ENCODE peak calls at places on chromosomes 7 and 10, in seven cellular contexts. U is H9, J is IMR-90, Z is trophoblast cell, W is mesenchymal stem cell, H is neuronal stem cell, Q is H1. C is an unnamed sample. For H3K27me3, the result is how much of the 10 kb centered on the place peaks cover.

GRCh38 chr10:114045071-114045737 is 1.5 kb downstream of the ADRB1 start:
- DNase-seq in H (no peak), J (no peak), Z (peak), Q (peak), U (peak), W (no peak), C (peak)

GRCh38 chr10:28892818-28893547 is 215.7 kb downstream of the BAMBI start:
- DNase-seq in W (peak), U (no peak), Z (peak), H (no peak), Q (no peak), J (peak), C (no peak)

GRCh38 chr10:74293686-74294365 is 142.8 kb downstream of the ADK start:
- DNase-seq in H (no peak), Z (peak), J (peak), U (no peak), W (peak), Q (no peak), C (no peak)

GRCh38 chr7:3650844-3651243 is 349.8 kb downstream of the SDK1 start:
- DNase-seq in Z (no peak), W (peak), Q (no peak), J (peak), U (no peak), H (no peak), C (no peak)

GRCh38 chr7:4631664-4632171 is 50.4 kb upstream of the FOXK1 start:
- DNase-seq in H (peak), Q (peak), Z (peak), W (peak), J (peak), U (peak), C (peak)

GRCh38 chr10:100693815-100694214 is 51.6 kb upstream of the PAX2 start:
- DNase-seq in Q (no peak), H (no peak), W (no peak), U (no peak), Z (no peak), J (no peak), C (no peak)

GRCh38 chr10:15245530-15245929 is 77.0 kb upstream of the NMT2 start:
- DNase-seq in J (no peak), U (peak), Q (peak), Z (no peak), W (peak), H (no peak), C (peak)

GRCh38 chr10:48411510-48411909 is 105.0 kb downstream of the MAPK8 start:
- DNase-seq in W (no peak), H (no peak), Q (no peak), U (no peak), Z (no peak), J (no peak), C (no peak)

GRCh38 chr10:22222236-22223190 is 4.7 kb upstream of the EBLN1 start:
- DNase-seq in U (no peak), J (no peak), H (no peak), Q (no peak), Z (no peak), W (no peak), C (no peak)

GRCh38 chr7:76280408-76280807 is 22.1 kb upstream of the HSPB1 start:
- DNase-seq in J (no peak), Z (no peak), Q (no peak), U (peak), H (no peak), W (no peak), C (peak)

GRCh38 chr7:52781250-52781649 is 254.2 kb upstream of the POM121L12 start:
- DNase-seq in Q (no peak), J (no peak), Z (no peak), W (no peak), H (no peak), U (no peak), C (no peak)

GRCh38 chr7:52782348-52782747 is 253.1 kb upstream of the POM121L12 start:
- DNase-seq in Q (no peak), U (no peak), W (no peak), J (no peak), Z (no peak), H (no peak), C (no peak)

GRCh38 chr7:52775881-52776280 is 259.6 kb upstream of the POM121L12 start:
- DNase-seq in J (no peak), U (no peak), Q (no peak), H (no peak), W (no peak), Z (no peak), C (no peak)

GRCh38 chr7:52777423-52777822 is 258.0 kb upstream of the POM121L12 start:
- DNase-seq in Q (no peak), J (no peak), Z (no peak), W (no peak), H (no peak), U (no peak), C (no peak)

DNA sequence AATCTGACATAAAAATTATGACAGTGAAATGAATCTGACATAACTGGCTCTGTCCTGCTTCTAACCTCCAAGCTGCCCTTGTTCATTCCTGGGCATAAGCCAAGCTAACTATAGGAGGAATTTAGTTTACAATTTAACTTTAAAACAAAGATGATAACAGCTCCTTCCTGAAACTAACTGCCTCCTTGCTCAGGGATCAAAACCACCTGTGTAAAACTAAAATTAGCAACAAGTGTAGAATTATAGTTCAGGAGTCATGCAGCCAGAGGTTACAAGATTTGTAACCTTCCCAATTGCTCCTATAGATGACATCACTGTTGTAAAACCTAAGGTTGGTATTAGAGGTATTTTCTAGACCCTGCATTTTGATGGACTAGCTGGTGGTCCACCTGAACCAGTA is 256.4 kb upstream of the POM121L12 start:
- DNase-seq in W (no peak), U (no peak), J (no peak), H (no peak), Z (no peak), Q (no peak), C (no peak)
- H3K27me3 ChIP-seq in W (under half), U (under half), J (under half), H (under half), Z (under half), Q (under half), C (under half)

GRCh38 chr7:134440067-134440466 is 18.8 kb downstream of the AKR1B1 start:
- DNase-seq in U (no peak), Q (no peak), J (no peak), W (no peak), H (no peak), Z (peak), C (no peak)
- H2AK5ac ChIP-seq in U (no peak), Q (no peak), J (no peak), W (no peak), H (no peak), Z (no peak), C (no peak)

GRCh38 chr10:69731184-69731583 is 70.5 kb upstream of the COL13A1 start:
- DNase-seq in H (no peak), J (peak), Z (no peak), Q (no peak), U (no peak), W (peak), C (no peak)
- H2BK120ac ChIP-seq in H (no peak), J (peak), Z (no peak), Q (no peak), U (no peak), W (peak), C (no peak)

DNA sequence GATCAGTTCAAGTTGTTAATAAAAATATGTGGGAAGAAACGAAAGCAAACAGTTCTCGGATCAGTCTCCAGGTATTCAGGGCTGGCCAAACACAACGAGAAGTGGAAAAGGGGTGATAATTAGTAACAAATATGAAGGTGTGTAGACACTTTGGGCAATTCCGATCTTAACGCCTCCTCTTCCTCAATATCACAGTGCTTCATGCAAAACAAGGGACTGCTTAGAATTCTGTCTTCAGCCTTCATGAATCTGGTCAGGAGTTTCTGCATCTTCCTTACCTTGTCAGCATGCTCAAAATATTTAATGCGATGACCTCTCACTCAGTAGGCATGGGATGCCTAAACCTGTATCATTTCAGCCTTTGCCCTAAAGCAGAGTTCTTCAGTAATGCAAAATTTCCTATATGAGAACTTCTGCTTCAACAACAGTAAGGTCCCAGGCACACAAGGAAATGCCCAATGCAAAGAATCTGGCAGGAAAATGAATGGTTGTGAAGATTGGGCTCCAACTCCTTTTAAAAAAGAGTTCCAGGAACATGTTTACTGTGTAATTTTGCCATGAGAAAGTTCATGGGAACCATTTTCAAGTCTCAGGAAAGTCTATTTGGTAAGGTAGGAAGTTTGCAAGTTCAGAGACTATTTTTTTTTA is 23.4 kb upstream of the VAX1 start:
- DNase-seq in W (no peak), H (no peak), Q (no peak), J (no peak), Z (no peak), U (no peak), C (no peak)
- H3K27me3 ChIP-seq in W (half or more), H (half or more), Q (half or more), J (half or more), Z (half or more), U (half or more), C (half or more)

GRCh38 chr7:81211204-81211603 is 292.4 kb upstream of the SEMA3C start:
- DNase-seq in W (no peak), J (no peak), H (no peak), U (no peak), Q (no peak), Z (no peak), C (no peak)
- H2AK5ac ChIP-seq in W (no peak), J (no peak), H (no peak), U (no peak), Q (no peak), Z (no peak), C (no peak)

GRCh38 chr10:104842704-104843103 is 201.6 kb downstream of the SORCS3 start:
- DNase-seq in J (no peak), U (no peak), Q (no peak), H (no peak), W (no peak), Z (no peak), C (peak)
- H2BK120ac ChIP-seq in J (no peak), U (no peak), Q (no peak), H (no peak), W (no peak), Z (no peak), C (no peak)